ENCODE peak calls at places on chromosome 10, in four cellular contexts. One of them, this sample, is unnamed.

GRCh38 chr10:101588879-101589278 is 758 bp downstream of the DPCD start:
- DNase-seq in HepG2: peak; percentile 40
- DNase-seq in GM12878: no peak
- DNase-seq in K562: peak; percentile 75
- DNase-seq in this sample: no peak

GRCh38 chr10:71128311-71129010 is 83.9 kb upstream of the UNC5B start:
- DNase-seq in HepG2: no peak
- DNase-seq in GM12878: no peak
- DNase-seq in K562: no peak
- DNase-seq in this sample: no peak

GRCh38 chr10:104300736-104301292 is 31.8 kb downstream of the GSTO2 start:
- DNase-seq in HepG2: no peak
- DNase-seq in GM12878: no peak
- DNase-seq in K562: no peak
- DNase-seq in this sample: no peak

GRCh38 chr10:109773818-109774440 is 149.4 kb downstream of the XPNPEP1 start:
- DNase-seq in HepG2: peak; percentile 26
- DNase-seq in GM12878: no peak
- DNase-seq in K562: peak; percentile 30
- DNase-seq in this sample: no peak

GRCh38 chr10:119489572-119490326 is 52.8 kb downstream of the RGS10 start:
- DNase-seq in HepG2: peak; percentile 16
- DNase-seq in GM12878: no peak
- DNase-seq in K562: peak; percentile 46
- DNase-seq in this sample: peak; percentile 98

GRCh38 chr10:59362184-59362966 is at the start of gene FAM13C:
- DNase-seq in HepG2: peak; percentile 7
- DNase-seq in GM12878: no peak
- DNase-seq in K562: no peak
- DNase-seq in this sample: peak; percentile 58

GRCh38 chr10:44186150-44186549 is 198.7 kb downstream of the CXCL12 start:
- DNase-seq in HepG2: no peak
- DNase-seq in GM12878: no peak
- DNase-seq in K562: no peak
- DNase-seq in this sample: no peak

GRCh38 chr10:52770904-52771303 is 1.7 kb downstream of the MBL2 start:
- DNase-seq in HepG2: no peak
- DNase-seq in GM12878: no peak
- DNase-seq in K562: no peak
- DNase-seq in this sample: peak; percentile 3

GRCh38 chr10:76299501-76299900 is 868.1 kb downstream of the LRMDA start:
- DNase-seq in HepG2: no peak
- DNase-seq in GM12878: no peak
- DNase-seq in K562: no peak
- DNase-seq in this sample: no peak

GRCh38 chr10:32972929-32973328 is 14.9 kb upstream of the ITGB1 start:
- DNase-seq in HepG2: no peak
- DNase-seq in GM12878: no peak
- DNase-seq in K562: no peak
- DNase-seq in this sample: no peak

GRCh38 chr10:104325436-104326430 is 12.5 kb downstream of the ITPRIP start:
- DNase-seq in HepG2: no peak
- DNase-seq in GM12878: no peak
- DNase-seq in K562: no peak
- DNase-seq in this sample: no peak

GRCh38 chr10:104906112-104906511 is 265.0 kb downstream of the SORCS3 start:
- DNase-seq in HepG2: no peak
- DNase-seq in GM12878: no peak
- DNase-seq in K562: no peak
- DNase-seq in this sample: no peak

GRCh38 chr10:110017940-110018339 is 10.2 kb downstream of the ADD3 start:
- DNase-seq in HepG2: no peak
- DNase-seq in GM12878: no peak
- DNase-seq in K562: no peak
- DNase-seq in this sample: no peak

GRCh38 chr10:33334170-33334838 is at the start of gene NRP1:
- DNase-seq in HepG2: no peak
- DNase-seq in GM12878: no peak
- DNase-seq in K562: no peak
- DNase-seq in this sample: peak; percentile 64

GRCh38 chr10:1063232-1063862 is 7.2 kb downstream of the WDR37 start:
- DNase-seq in HepG2: no peak
- DNase-seq in GM12878: no peak
- DNase-seq in K562: no peak
- DNase-seq in this sample: no peak

GRCh38 chr10:131786756-131787605 is 113.8 kb upstream of the PPP2R2D start:
- DNase-seq in HepG2: no peak
- DNase-seq in GM12878: peak; percentile 2
- DNase-seq in K562: peak; percentile 41
- DNase-seq in this sample: no peak

GRCh38 chr10:52805414-52806285 is 33.1 kb upstream of the MBL2 start:
- DNase-seq in HepG2: no peak
- DNase-seq in GM12878: no peak
- DNase-seq in K562: no peak
- DNase-seq in this sample: no peak

GRCh38 chr10:20334559-20334958 is 518.3 kb downstream of the PLXDC2 start:
- DNase-seq in HepG2: no peak
- DNase-seq in GM12878: no peak
- DNase-seq in K562: no peak
- DNase-seq in this sample: no peak

GRCh38 chr10:126749030-126749655 is 78.7 kb upstream of the C10orf90 start:
- DNase-seq in HepG2: peak; percentile 59
- DNase-seq in GM12878: no peak
- DNase-seq in K562: peak; percentile 53
- DNase-seq in this sample: peak; percentile 97

GRCh38 chr10:117554371-117554770 is 11.8 kb downstream of the EMX2 start:
- DNase-seq in HepG2: no peak
- DNase-seq in GM12878: no peak
- DNase-seq in K562: no peak
- DNase-seq in this sample: no peak

GRCh38 chr10:71090330-71090729 is 122.0 kb upstream of the UNC5B start:
- DNase-seq in HepG2: no peak
- DNase-seq in GM12878: no peak
- DNase-seq in K562: no peak
- DNase-seq in this sample: no peak

GRCh38 chr10:116270691-116271592 is 2.1 kb downstream of the GFRA1 start:
- DNase-seq in HepG2: no peak
- DNase-seq in GM12878: no peak
- DNase-seq in K562: no peak
- DNase-seq in this sample: no peak

GRCh38 chr10:49325916-49326783 is 27.2 kb downstream of the C10orf71 start:
- DNase-seq in HepG2: no peak
- DNase-seq in GM12878: no peak
- DNase-seq in K562: no peak
- DNase-seq in this sample: no peak

GRCh38 chr10:132489053-132489703 is 48.4 kb upstream of the INPP5A start:
- DNase-seq in HepG2: no peak
- DNase-seq in GM12878: no peak
- DNase-seq in K562: no peak
- DNase-seq in this sample: no peak

GRCh38 chr10:78913219-78914059 is 155.3 kb upstream of the ZMIZ1 start:
- DNase-seq in HepG2: peak; percentile 86
- DNase-seq in GM12878: no peak
- DNase-seq in K562: no peak
- DNase-seq in this sample: peak; percentile 51

GRCh38 chr10:80513106-80513505 is 24.6 kb upstream of the SH2D4B start:
- DNase-seq in HepG2: no peak
- DNase-seq in GM12878: no peak
- DNase-seq in K562: no peak
- DNase-seq in this sample: no peak

GRCh38 chr10:44902838-44903545 is 8.1 kb upstream of the TMEM72 start:
- DNase-seq in HepG2: no peak
- DNase-seq in GM12878: no peak
- DNase-seq in K562: no peak
- DNase-seq in this sample: no peak

GRCh38 chr10:112539340-112539739 is 92.3 kb downstream of the VTI1A start:
- DNase-seq in HepG2: no peak
- DNase-seq in GM12878: no peak
- DNase-seq in K562: no peak
- DNase-seq in this sample: no peak

GRCh38 chr10:133275683-133276092 is 980 bp downstream of the ADAM8 start:
- DNase-seq in HepG2: no peak
- DNase-seq in GM12878: no peak
- DNase-seq in K562: peak; percentile 16
- DNase-seq in this sample: no peak

GRCh38 chr10:516766-517165 is 172.7 kb downstream of the DIP2C start:
- DNase-seq in HepG2: no peak
- DNase-seq in GM12878: no peak
- DNase-seq in K562: no peak
- DNase-seq in this sample: no peak

GRCh38 chr10:128963246-128964099 is 503.6 kb upstream of the MGMT start:
- DNase-seq in HepG2: no peak
- DNase-seq in GM12878: no peak
- DNase-seq in K562: no peak
- DNase-seq in this sample: no peak

GRCh38 chr10:119377905-119378736 is 164.4 kb downstream of the RGS10 start:
- DNase-seq in HepG2: no peak
- DNase-seq in GM12878: no peak
- DNase-seq in K562: no peak
- DNase-seq in this sample: no peak

GRCh38 chr10:84548869-84549268 is 220.5 kb downstream of the CCSER2 start:
- DNase-seq in HepG2: no peak
- DNase-seq in GM12878: no peak
- DNase-seq in K562: peak; percentile 52
- DNase-seq in this sample: no peak

GRCh38 chr10:35079763-35080162 is 10.4 kb downstream of the CUL2 start:
- DNase-seq in HepG2: no peak
- DNase-seq in GM12878: no peak
- DNase-seq in K562: no peak
- DNase-seq in this sample: no peak

GRCh38 chr10:102629661-102630614 is 14.3 kb upstream of the TRIM8 start:
- DNase-seq in HepG2: peak; percentile 60
- DNase-seq in GM12878: no peak
- DNase-seq in K562: no peak
- DNase-seq in this sample: peak; percentile 60
- TF ChIP-seq ATF2 in HepG2: no peak
- TF ChIP-seq ATF2 in GM12878: no peak
- TF ChIP-seq ATF2 in K562: no peak
- TF ChIP-seq ATF2 in this sample: no peak

GRCh38 chr10:124307531-124308350 is 111.0 kb downstream of the OAT start:
- DNase-seq in HepG2: no peak
- DNase-seq in GM12878: no peak
- DNase-seq in K562: no peak
- DNase-seq in this sample: no peak
- TF ChIP-seq GABPA in HepG2: no peak
- TF ChIP-seq GABPA in GM12878: no peak
- TF ChIP-seq GABPA in K562: no peak
- TF ChIP-seq GABPA in this sample: no peak

GRCh38 chr10:61897671-61898434 is 3.6 kb upstream of the ARID5B start:
- DNase-seq in HepG2: no peak
- DNase-seq in GM12878: no peak
- DNase-seq in K562: peak; percentile 67
- DNase-seq in this sample: no peak
- TF ChIP-seq ATF2 in HepG2: no peak
- TF ChIP-seq ATF2 in GM12878: no peak
- TF ChIP-seq ATF2 in K562: no peak
- TF ChIP-seq ATF2 in this sample: no peak

DNA sequence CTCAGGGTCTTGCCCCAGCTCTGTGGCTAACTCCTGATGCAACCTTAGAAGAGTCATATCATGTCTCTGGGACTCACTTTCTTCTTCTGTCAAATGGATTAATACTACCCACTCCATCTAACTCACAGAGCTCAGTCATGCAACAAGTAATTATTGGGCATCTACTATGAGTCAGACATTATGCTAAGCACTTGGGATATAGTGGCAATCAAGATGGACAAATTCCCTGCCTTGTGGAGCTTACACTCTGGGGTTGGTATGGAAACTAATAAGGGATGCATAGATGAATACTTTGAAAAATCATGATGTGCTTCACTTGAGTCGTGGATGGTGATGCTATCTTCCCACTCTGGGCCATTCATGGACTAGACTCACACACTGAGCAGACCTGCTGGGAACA is 88.9 kb downstream of the KCNMA1 start:
- DNase-seq in HepG2: no peak
- DNase-seq in GM12878: no peak
- DNase-seq in K562: no peak
- DNase-seq in this sample: no peak
- TF ChIP-seq GABPA in HepG2: no peak
- TF ChIP-seq GABPA in GM12878: no peak
- TF ChIP-seq GABPA in K562: no peak
- TF ChIP-seq GABPA in this sample: no peak